ENCODE peak calls at places on chromosomes 16 and 17, in four cellular contexts. P, W, V and A are unnamed samples. For H3K4me1, the result is how much of the 10 kb centered on the place peaks cover.

GRCh38 chr16:88910284-88911147 is 44.1 kb upstream of the PABPN1L start:
- DNase-seq in V (no peak), W (no peak), P (no peak), A (no peak)

GRCh38 chr16:85550422-85551318 is 62.5 kb upstream of the GSE1 start:
- DNase-seq in P (no peak), V (no peak), W (no peak), A (no peak)

GRCh38 chr17:51537996-51538550 is 277.7 kb downstream of the UTP18 start:
- DNase-seq in V (no peak), P (no peak), W (no peak), A (no peak)

GRCh38 chr17:59512844-59513383 is 52.5 kb upstream of the DHX40 start:
- DNase-seq in V (no peak), W (no peak), P (no peak), A (no peak)

GRCh38 chr16:75078886-75079285 is 37.7 kb downstream of the LDHD start:
- DNase-seq in V (no peak), P (no peak), W (no peak), A (no peak)

GRCh38 chr16:51402785-51403184 is 251.7 kb upstream of the SALL1 start:
- DNase-seq in W (no peak), V (no peak), P (peak), A (no peak)

GRCh38 chr17:68461122-68461539 is 3.8 kb upstream of the WIPI1 start:
- DNase-seq in P (no peak), W (no peak), V (no peak), A (no peak)

GRCh38 chr17:45110676-45111611 is 21.4 kb downstream of the PLCD3 start:
- DNase-seq in V (no peak), P (no peak), W (no peak), A (peak)

GRCh38 chr16:50309156-50309526 is 42.8 kb downstream of the ADCY7 start:
- DNase-seq in W (no peak), P (no peak), V (no peak), A (no peak)

GRCh38 chr16:10870137-10870776 is 6.7 kb upstream of the CIITA start:
- DNase-seq in P (no peak), V (no peak), W (no peak), A (no peak)

GRCh38 chr17:18368948-18369347 is 5.6 kb upstream of the SHMT1 start:
- DNase-seq in V (no peak), W (no peak), P (no peak), A (no peak)

GRCh38 chr16:68399456-68399855 is 48.9 kb downstream of the SMPD3 start:
- DNase-seq in W (no peak), V (no peak), P (no peak), A (no peak)

GRCh38 chr17:79741751-79742588 is 11.2 kb downstream of the ENPP7 start:
- DNase-seq in W (peak), V (peak), P (peak), A (peak)

GRCh38 chr16:46862555-46863447 is 21.4 kb upstream of the GPT2 start:
- DNase-seq in V (no peak), P (no peak), W (no peak), A (no peak)
- H3K27ac ChIP-seq in V (no peak), P (peak), W (no peak), A (no peak)

GRCh38 chr16:70694088-70694487 is 8.2 kb upstream of the MTSS2 start:
- DNase-seq in P (no peak), V (no peak), W (no peak), A (no peak)

GRCh38 chr16:70696368-70696767 is 10.5 kb upstream of the MTSS2 start:
- DNase-seq in V (no peak), P (no peak), W (no peak), A (no peak)

GRCh38 chr16:70693231-70693671 is 7.4 kb upstream of the MTSS2 start:
- DNase-seq in W (no peak), V (no peak), P (no peak), A (peak)

GRCh38 chr16:70695351-70696070 is 9.7 kb upstream of the MTSS2 start:
- DNase-seq in P (peak), V (no peak), W (no peak), A (peak)

GRCh38 chr16:70694517-70695218 is 8.8 kb upstream of the MTSS2 start:
- DNase-seq in W (no peak), V (no peak), P (no peak), A (no peak)
- H3K4me1 ChIP-seq in W (under half), V (half or more), P (half or more), A (half or more)

DNA sequence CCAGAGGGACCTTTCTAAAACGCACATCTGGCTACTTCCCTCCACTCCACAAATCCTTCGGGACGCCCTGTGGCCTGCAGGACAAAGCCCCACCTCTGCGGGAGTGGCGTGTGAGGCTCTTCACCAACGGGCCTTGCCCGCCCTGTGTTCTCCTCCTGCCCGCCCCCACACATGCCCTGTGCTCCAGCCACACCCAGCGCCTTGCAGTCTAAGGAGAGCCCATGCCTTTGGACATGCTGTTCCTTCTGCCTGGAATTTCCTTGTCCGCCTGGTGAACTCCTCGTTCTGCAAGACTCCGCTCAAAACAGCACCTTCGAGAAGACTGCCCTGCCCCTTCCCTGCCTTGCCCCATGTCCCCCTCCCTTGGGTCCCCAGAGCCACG is 7.4 kb downstream of the ELOB start:
- DNase-seq in W (no peak), P (peak), V (no peak), A (no peak)
- H3K27ac ChIP-seq in W (no peak), P (peak), V (peak), A (peak)

GRCh38 chr17:7351665-7352558 is at the start of gene KCTD11:
- DNase-seq in V (peak), W (peak), P (peak), A (peak)
- H3K4me1 ChIP-seq in V (half or more), W (under half), P (under half), A (half or more)

GRCh38 chr17:57477483-57478357 is 221.4 kb downstream of the MSI2 start:
- DNase-seq in P (no peak), V (no peak), W (no peak), A (no peak)
- H3K27ac ChIP-seq in P (no peak), V (no peak), W (no peak), A (peak)

GRCh38 chr16:12802048-12802447 is 1.6 kb downstream of the CPPED1 start:
- DNase-seq in W (no peak), V (no peak), P (no peak), A (no peak)
- H3K4me1 ChIP-seq in W (under half), V (under half), P (under half), A (under half)

DNA sequence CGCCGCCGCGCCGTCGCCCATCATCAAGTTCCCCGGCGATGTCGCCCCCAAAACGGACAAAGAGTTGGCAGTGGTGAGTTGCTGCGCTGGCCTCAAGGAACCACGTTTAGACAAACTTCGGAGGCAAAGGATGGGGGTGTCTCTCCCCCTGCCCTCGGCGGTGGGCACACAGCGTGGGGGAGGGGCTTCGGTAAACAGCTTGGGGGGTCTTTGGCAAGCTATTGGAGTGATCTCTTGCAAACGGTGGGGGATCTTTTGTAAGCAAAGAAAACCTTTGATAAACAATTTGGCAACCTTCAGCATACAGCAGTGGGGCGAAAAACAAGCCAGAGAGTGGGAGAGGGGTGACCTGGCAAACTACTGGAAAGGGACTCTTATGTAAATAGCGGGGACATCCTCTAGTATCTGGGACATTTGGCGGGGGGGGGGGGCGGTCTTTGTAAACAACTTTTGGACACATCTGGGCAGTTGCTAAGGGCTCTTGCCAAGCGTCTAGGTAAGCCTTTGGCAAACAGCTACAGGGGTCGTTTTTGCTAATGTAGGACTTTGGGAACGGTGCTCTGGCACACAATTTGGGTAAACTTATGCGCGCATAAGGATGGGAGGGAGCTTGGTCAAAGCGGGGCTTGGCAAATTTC is 681 bp downstream of the MMP2 start:
- DNase-seq in V (no peak), P (no peak), W (no peak), A (no peak)
- H3K27ac ChIP-seq in V (no peak), P (peak), W (no peak), A (peak)